ENCODE peak calls at places on chromosomes 1 and 21, in six cellular contexts. G is HepG2, T is K562, U is SK-N-SH, Z is GM12878, E is H1. M is an unnamed sample.

GRCh38 chr1:208243851-208244583 is at the start of gene PLXNA2:
- DNase-seq in Z (no peak), E (peak), G (peak), T (peak), U (peak), M (peak)

GRCh38 chr1:227753999-227754764 is 18.9 kb downstream of the SNAP47 start:
- DNase-seq in T (no peak), G (no peak), Z (no peak), E (no peak), U (no peak), M (no peak)

GRCh38 chr1:151816964-151817730 is 11.9 kb upstream of the LINGO4 start:
- DNase-seq in T (no peak), G (no peak), Z (no peak), U (no peak), E (no peak), M (peak)

GRCh38 chr1:68442822-68443556 is 6.8 kb downstream of the RPE65 start:
- DNase-seq in E (peak), Z (no peak), U (peak), T (peak), G (peak), M (peak)

GRCh38 chr21:42304556-42305454 is 10.4 kb downstream of the TFF3 start:
- DNase-seq in E (no peak), T (no peak), Z (no peak), U (no peak), G (no peak), M (no peak)

GRCh38 chr1:156268336-156268735 is 14.3 kb downstream of the SMG5 start:
- DNase-seq in Z (no peak), G (no peak), U (no peak), T (no peak), E (no peak), M (no peak)

GRCh38 chr1:212814989-212815388 is 23.3 kb downstream of the TATDN3 start:
- DNase-seq in E (no peak), Z (no peak), U (peak), T (no peak), G (peak), M (no peak)

GRCh38 chr1:214830956-214831355 is 228.0 kb downstream of the CENPF start:
- DNase-seq in E (no peak), T (no peak), Z (no peak), G (no peak), U (no peak), M (no peak)

GRCh38 chr1:245614986-245615385 is 460.2 kb downstream of the KIF26B start:
- DNase-seq in U (no peak), E (no peak), Z (no peak), G (no peak), T (no peak), M (no peak)

GRCh38 chr1:156291226-156292061 is 4.0 kb downstream of the GLMP start:
- DNase-seq in Z (no peak), G (peak), U (peak), E (peak), T (peak), M (no peak)

GRCh38 chr1:6627031-6627430 is 2.4 kb downstream of the THAP3 start:
- DNase-seq in Z (no peak), T (no peak), E (no peak), U (no peak), G (no peak), M (no peak)

GRCh38 chr1:227891223-227891954 is 56.3 kb downstream of the WNT9A start:
- DNase-seq in T (no peak), Z (no peak), U (peak), G (no peak), E (peak), M (no peak)

GRCh38 chr1:229217716-229218115 is 53.2 kb upstream of the RAB4A start:
- DNase-seq in U (no peak), T (no peak), Z (no peak), E (no peak), G (peak), M (no peak)

GRCh38 chr1:175176246-175176645 is 16.3 kb downstream of the KIAA0040 start:
- DNase-seq in Z (no peak), E (no peak), U (no peak), G (no peak), T (no peak), M (no peak)

GRCh38 chr1:181324797-181325616 is 158.3 kb upstream of the CACNA1E start:
- DNase-seq in T (no peak), E (no peak), U (no peak), Z (no peak), G (no peak), M (no peak)

GRCh38 chr1:113088972-113089371 is 16.0 kb downstream of the LRIG2 start:
- DNase-seq in T (peak), U (peak), Z (no peak), E (no peak), G (no peak), M (no peak)

GRCh38 chr1:111597433-111597832 is 22.2 kb upstream of the RAP1A start:
- DNase-seq in U (no peak), T (no peak), G (no peak), Z (no peak), E (no peak), M (no peak)

GRCh38 chr1:94905207-94905606 is 21.7 kb downstream of the CNN3 start:
- DNase-seq in E (no peak), T (no peak), Z (no peak), U (no peak), G (no peak), M (no peak)

GRCh38 chr1:241507189-241507820 is 12.2 kb downstream of the FH start:
- DNase-seq in U (no peak), Z (no peak), T (no peak), G (no peak), E (no peak), M (no peak)

GRCh38 chr1:14780271-14780670 is 181.8 kb downstream of the KAZN start:
- DNase-seq in Z (no peak), G (no peak), U (no peak), T (peak), E (no peak), M (no peak)

GRCh38 chr1:58283380-58284338 is 262.9 kb downstream of the OMA1 start:
- DNase-seq in Z (no peak), G (peak), U (no peak), T (no peak), E (no peak), M (no peak)

GRCh38 chr1:48946070-48946469 is 169.4 kb upstream of the BEND5 start:
- DNase-seq in Z (no peak), T (no peak), E (no peak), G (no peak), U (no peak), M (no peak)

GRCh38 chr1:125064481-125064880 is 3879.7 kb downstream of the SRGAP2C start:
- DNase-seq in T (no peak), U (no peak), Z (no peak), G (no peak), E (no peak), M (no peak)

GRCh38 chr1:108886292-108886691 is 9.5 kb downstream of the GPSM2 start:
- DNase-seq in E (no peak), U (no peak), G (no peak), Z (no peak), T (no peak), M (no peak)

GRCh38 chr1:47624531-47624930 is 186.7 kb downstream of the FOXD2 start:
- DNase-seq in G (peak), T (peak), Z (no peak), U (no peak), E (peak), M (no peak)

GRCh38 chr1:13701274-13701650 is 1.3 kb downstream of the PRDM2 start:
- DNase-seq in T (no peak), U (no peak), G (no peak), Z (no peak), E (no peak), M (no peak)

GRCh38 chr1:216303690-216304089 is 119.6 kb downstream of the USH2A start:
- DNase-seq in U (no peak), G (no peak), T (no peak), E (no peak), Z (no peak), M (no peak)

GRCh38 chr1:94383966-94384408 is 34.2 kb upstream of the ABCD3 start:
- DNase-seq in G (peak), Z (peak), T (no peak), U (no peak), E (no peak), M (no peak)

GRCh38 chr1:86991549-86992186 is 77.2 kb downstream of the HS2ST1 start:
- DNase-seq in T (peak), E (no peak), U (no peak), G (no peak), Z (no peak), M (no peak)

GRCh38 chr1:23216771-23217420 is 406 bp downstream of the HTR1D start:
- DNase-seq in G (no peak), Z (no peak), E (peak), U (peak), T (peak), M (no peak)

GRCh38 chr1:15702722-15703550 is 18.8 kb downstream of the PLEKHM2 start:
- DNase-seq in T (peak), Z (no peak), E (peak), G (no peak), U (no peak), M (no peak)

GRCh38 chr1:7325254-7325653 is 445.8 kb upstream of the VAMP3 start:
- DNase-seq in Z (no peak), E (peak), T (no peak), G (no peak), U (no peak), M (no peak)

GRCh38 chr1:185401019-185401418 is 84.0 kb upstream of the IVNS1ABP start:
- DNase-seq in U (no peak), T (no peak), G (no peak), E (peak), Z (no peak), M (no peak)

GRCh38 chr21:33947451-33948095 is 32.0 kb upstream of the ATP5PO start:
- DNase-seq in T (peak), Z (peak), G (peak), E (peak), U (peak), M (peak)

GRCh38 chr1:156400191-156400920 is 31.3 kb downstream of the RHBG start:
- DNase-seq in E (no peak), G (no peak), U (no peak), Z (no peak), T (no peak), M (no peak)

GRCh38 chr1:61046434-61046833 is 35.9 kb upstream of the NFIA start:
- DNase-seq in U (no peak), G (no peak), E (no peak), Z (no peak), T (no peak), M (no peak)

GRCh38 chr21:45541221-45542039 is 810 bp downstream of the SLC19A1 start:
- DNase-seq in G (no peak), Z (no peak), U (peak), E (peak), T (peak), M (peak)

GRCh38 chr1:184359909-184360308 is 26.9 kb upstream of the C1orf21 start:
- DNase-seq in U (no peak), Z (no peak), T (no peak), E (no peak), G (no peak), M (no peak)

GRCh38 chr1:163632269-163632668 is 310.5 kb downstream of the NUF2 start:
- DNase-seq in T (no peak), G (no peak), U (no peak), Z (no peak), E (no peak), M (no peak)
- TF ChIP-seq GABPA in T (no peak), G (no peak), U (no peak), Z (no peak), E (no peak), M (no peak)

GRCh38 chr1:247376659-247377058 is 39.3 kb upstream of the NLRP3 start:
- DNase-seq in T (no peak), G (no peak), E (no peak), U (no peak), Z (no peak), M (no peak)
- TF ChIP-seq POLR2AphosphoS5 in T (no peak), G (no peak), E (no peak), U (no peak), Z (no peak), M (no peak)

GRCh38 chr1:45516465-45516864 is 5.2 kb downstream of the PRDX1 start:
- DNase-seq in Z (no peak), G (no peak), E (no peak), U (no peak), T (no peak), M (no peak)
- TF ChIP-seq GABPA in Z (no peak), G (no peak), E (no peak), U (no peak), T (no peak), M (no peak)

DNA sequence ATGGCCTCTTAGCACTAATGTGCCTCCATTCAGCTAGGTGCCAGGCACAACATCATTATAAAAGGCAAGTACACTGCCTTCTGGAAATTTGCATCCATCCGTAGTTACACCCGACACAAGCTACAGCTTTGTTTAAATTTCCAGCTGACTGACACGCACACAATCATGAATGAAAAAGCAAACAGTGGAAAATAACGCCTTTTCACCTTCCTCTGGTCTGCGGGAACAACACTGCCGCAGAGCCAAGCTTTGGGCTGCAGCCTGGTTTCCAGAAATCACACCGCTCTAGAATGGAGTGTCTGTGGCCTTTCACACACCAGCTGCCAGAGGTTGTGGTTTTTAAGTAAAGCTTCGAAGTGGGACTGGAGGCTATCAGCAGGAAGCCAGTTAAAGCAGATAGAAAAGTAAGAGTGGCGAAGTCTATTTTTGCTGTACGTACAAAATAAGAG is 142.8 kb upstream of the COA6 start:
- DNase-seq in E (no peak), U (no peak), T (no peak), G (no peak), Z (no peak), M (no peak)
- TF ChIP-seq POLR2AphosphoS5 in E (no peak), U (no peak), T (no peak), G (no peak), Z (no peak), M (no peak)

DNA sequence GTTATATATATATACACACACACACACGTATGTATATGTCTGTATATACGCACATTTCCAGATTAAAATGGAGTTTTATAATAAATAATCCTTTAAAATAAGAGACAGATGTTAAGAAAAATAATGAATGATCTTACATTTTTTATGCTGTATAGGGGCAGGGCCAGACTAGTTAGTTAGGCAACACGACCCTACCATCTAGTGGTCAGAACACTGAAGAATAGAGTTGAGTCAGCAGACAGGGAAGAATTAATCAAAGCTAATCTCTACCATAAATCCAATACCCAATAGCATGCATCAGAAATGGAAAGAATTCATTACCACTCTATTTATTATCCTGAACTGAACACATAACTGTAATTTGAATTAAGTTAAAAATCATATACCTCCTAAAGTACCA is 156.7 kb downstream of the BRINP3 start:
- DNase-seq in Z (no peak), E (no peak), U (peak), T (no peak), G (no peak), M (no peak)
- TF ChIP-seq GABPA in Z (no peak), E (no peak), U (no peak), T (no peak), G (no peak), M (no peak)

GRCh38 chr1:24727490-24728214 is 17.6 kb upstream of the CLIC4 start:
- DNase-seq in Z (peak), U (no peak), T (no peak), E (no peak), G (no peak), M (peak)
- TF ChIP-seq POLR2AphosphoS5 in Z (no peak), U (no peak), T (no peak), E (no peak), G (no peak), M (peak)

GRCh38 chr1:81113688-81114087 is 687.0 kb upstream of the ADGRL2 start:
- DNase-seq in T (no peak), Z (no peak), G (no peak), E (no peak), U (peak), M (no peak)
- TF ChIP-seq GABPA in T (no peak), Z (no peak), G (no peak), E (no peak), U (no peak), M (no peak)

M was measured in HL-60.